ENCODE peak calls at places on chromosomes 13 and 19, in six cellular contexts. Z, E, U, H, T and M are unnamed samples.

GRCh38 chr19:54518844-54519243 is 16.2 kb downstream of the LAIR2 start:
- DNase-seq in T (no peak), U (no peak), H (no peak), E (no peak), Z (no peak), M (no peak)

GRCh38 chr13:51714663-51715168 is 89.2 kb downstream of the DHRS12 start:
- DNase-seq in Z (no peak), T (no peak), U (no peak), H (peak), E (no peak), M (no peak)

GRCh38 chr13:49869514-49869913 is 66.6 kb downstream of the SPRYD7 start:
- DNase-seq in H (no peak), E (no peak), Z (no peak), T (no peak), U (no peak), M (peak)

GRCh38 chr19:31113250-31113685 is 236.0 kb downstream of the TSHZ3 start:
- DNase-seq in T (no peak), U (no peak), E (no peak), Z (no peak), H (no peak), M (no peak)

GRCh38 chr13:27171244-27171829 is at the start of gene USP12:
- DNase-seq in H (no peak), E (no peak), T (peak), Z (peak), U (no peak), M (no peak)

GRCh38 chr19:49498475-49498874 is 2.2 kb downstream of the RPS11 start:
- DNase-seq in Z (no peak), H (no peak), E (no peak), U (no peak), T (no peak), M (no peak)

GRCh38 chr19:13127811-13128575 is 9.9 kb downstream of the NACC1 start:
- DNase-seq in H (no peak), E (no peak), Z (no peak), T (no peak), U (no peak), M (no peak)

GRCh38 chr19:17846146-17846545 is 1.6 kb downstream of the JAK3 start:
- DNase-seq in T (no peak), E (no peak), Z (peak), U (no peak), H (no peak), M (no peak)

GRCh38 chr19:42370667-42371066 is 19.4 kb downstream of the CNFN start:
- DNase-seq in U (no peak), E (no peak), T (no peak), Z (no peak), H (no peak), M (no peak)

GRCh38 chr13:113926301-113926761 is 47.5 kb downstream of the C13orf46 start:
- DNase-seq in U (peak), T (no peak), H (no peak), E (no peak), Z (no peak), M (no peak)

GRCh38 chr13:113948034-113948742 is 25.7 kb downstream of the C13orf46 start:
- DNase-seq in T (no peak), H (no peak), E (no peak), U (no peak), Z (no peak), M (no peak)

GRCh38 chr19:11577451-11578341 is at the start of gene ACP5:
- DNase-seq in U (no peak), E (no peak), T (no peak), H (no peak), Z (no peak), M (no peak)

GRCh38 chr13:54198911-54199310 is 1170.3 kb downstream of the OLFM4 start:
- DNase-seq in Z (no peak), E (no peak), U (no peak), T (no peak), H (no peak), M (no peak)

GRCh38 chr19:43739419-43739818 is 15.3 kb downstream of the SMG9 start:
- DNase-seq in H (no peak), U (no peak), Z (no peak), E (no peak), T (no peak), M (no peak)

GRCh38 chr19:2488942-2489731 is 13.2 kb downstream of the GADD45B start:
- DNase-seq in T (no peak), Z (no peak), H (no peak), E (no peak), U (no peak), M (peak)

GRCh38 chr19:5340637-5341447 is at the start of gene PTPRS:
- DNase-seq in T (peak), H (no peak), E (peak), Z (peak), U (peak), M (peak)

GRCh38 chr19:1045247-1045603 is 5.3 kb downstream of the ABCA7 start:
- DNase-seq in H (no peak), U (no peak), Z (no peak), T (no peak), E (no peak), M (no peak)

GRCh38 chr13:65932587-65933239 is 1297.4 kb downstream of the PCDH9 start:
- DNase-seq in U (no peak), Z (no peak), E (no peak), H (no peak), T (no peak), M (no peak)